ENCODE peak calls at places on chromosomes 11 and 22, in four cellular contexts. N, T, F and Q are unnamed samples.

GRCh38 chr11:106322111-106322510 is 244.6 kb downstream of the AASDHPPT start:
- DNase-seq in T (no peak), N (no peak), F (no peak), Q (no peak)

GRCh38 chr11:69852051-69852450 is 32.8 kb upstream of the FGF3 start:
- DNase-seq in N (no peak), T (no peak), F (no peak), Q (no peak)

GRCh38 chr11:92306966-92307504 is 82.4 kb downstream of the FAT3 start:
- DNase-seq in N (no peak), T (no peak), F (no peak), Q (no peak)

GRCh38 chr11:105401269-105401809 is 208.5 kb upstream of the GRIA4 start:
- DNase-seq in N (no peak), F (no peak), T (no peak), Q (no peak)

GRCh38 chr11:102283088-102283487 is 34.2 kb upstream of the BIRC3 start:
- DNase-seq in T (no peak), N (no peak), F (no peak), Q (no peak)

GRCh38 chr22:32584650-32585049 is 110.0 kb downstream of the FBXO7 start:
- DNase-seq in F (no peak), T (no peak), N (no peak), Q (no peak)

GRCh38 chr11:134086376-134086775 is 17.5 kb downstream of the JAM3 start:
- DNase-seq in N (no peak), F (no peak), T (no peak), Q (no peak)

GRCh38 chr11:77067776-77068460 is 1.1 kb downstream of the CAPN5 start:
- DNase-seq in F (no peak), N (peak; percentile 33), T (no peak), Q (no peak)

GRCh38 chr22:37176464-37177061 is 11.5 kb downstream of the C1QTNF6 start:
- DNase-seq in N (peak; percentile 88), F (peak; percentile 71), T (no peak), Q (no peak)

GRCh38 chr22:45504703-45505341 is 2.1 kb downstream of the FBLN1 start:
- DNase-seq in N (peak; percentile 65), T (no peak), F (no peak), Q (no peak)

GRCh38 chr11:47225552-47226137 is 10.9 kb downstream of the DDB2 start:
- DNase-seq in T (no peak), F (no peak), N (no peak), Q (no peak)

GRCh38 chr11:44338721-44339529 is 29.0 kb upstream of the ALX4 start:
- DNase-seq in T (no peak), F (no peak), N (no peak), Q (no peak)

GRCh38 chr11:65184146-65184545 is 2.4 kb downstream of the CAPN1 start:
- DNase-seq in N (no peak), F (no peak), T (no peak), Q (no peak)

GRCh38 chr11:46345881-46346484 is 1.3 kb upstream of the DGKZ start:
- DNase-seq in F (no peak), N (no peak), T (no peak), Q (no peak)

GRCh38 chr11:45079943-45080719 is 66.3 kb upstream of the PRDM11 start:
- DNase-seq in N (peak; percentile 70), T (peak; percentile 51), F (no peak), Q (no peak)

GRCh38 chr11:117597083-117597482 is 199.9 kb downstream of the DSCAML1 start:
- DNase-seq in T (no peak), F (no peak), N (no peak), Q (no peak)

GRCh38 chr11:129066229-129066628 is 123.6 kb upstream of the TP53AIP1 start:
- DNase-seq in F (no peak), T (no peak), N (no peak), Q (no peak)

GRCh38 chr22:42180349-42180842 is 49.8 kb upstream of the CYP2D6 start:
- DNase-seq in T (peak; percentile 59), N (peak; percentile 68), F (no peak), Q (no peak)

GRCh38 chr22:46674367-46674781 is 54.2 kb downstream of the GRAMD4 start:
- DNase-seq in N (peak; percentile 74), F (no peak), T (peak; percentile 81), Q (no peak)

GRCh38 chr11:2726964-2727363 is 27.2 kb upstream of the KCNQ1OT1 start:
- DNase-seq in T (no peak), F (no peak), N (no peak), Q (no peak)
- H3K4me3 ChIP-seq in T (no peak overlapping the region), F (no peak overlapping the region), N (no peak overlapping the region), Q (no peak overlapping the region)

GRCh38 chr22:26106412-26106811 is 62.9 kb upstream of the SEZ6L start:
- DNase-seq in N (no peak), T (no peak), F (no peak), Q (no peak)

DNA sequence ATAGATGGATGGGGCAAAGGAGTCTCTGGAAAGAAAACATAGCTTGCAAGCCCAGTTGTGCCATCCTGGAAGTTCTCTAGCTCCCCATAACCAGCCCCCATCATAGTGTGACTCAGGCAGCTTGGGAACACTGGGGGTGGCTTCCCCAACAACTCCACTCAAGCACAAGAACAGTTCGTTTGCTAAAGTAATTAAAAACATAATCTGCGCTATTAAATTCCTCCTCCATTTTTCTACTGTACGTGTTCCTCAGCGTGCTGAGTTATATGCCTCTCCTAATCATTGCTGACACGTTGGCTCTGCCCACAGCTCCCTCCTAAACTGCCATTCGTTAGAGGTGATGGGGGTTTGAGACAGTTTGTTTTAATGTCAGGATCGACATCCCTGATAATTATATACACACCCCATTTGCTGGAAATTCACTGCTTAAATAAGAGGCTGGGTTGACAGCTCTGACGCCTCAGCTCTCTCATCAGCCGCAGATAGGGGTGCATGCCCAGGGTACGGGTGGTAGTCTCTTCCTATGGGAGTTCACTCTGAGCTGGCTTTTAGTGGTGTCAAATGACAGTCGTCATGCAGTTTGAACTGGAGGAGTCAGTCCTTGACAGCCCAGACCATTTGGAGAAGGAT is 59.5 kb upstream of the SEZ6L start:
- DNase-seq in F (no peak), N (no peak), T (no peak), Q (no peak)
- H3K4me3 ChIP-seq in F (no peak overlapping the region), N (no peak overlapping the region), T (no peak overlapping the region), Q (no peak overlapping the region)

GRCh38 chr22:50169774-50170341 is 673 bp upstream of the PANX2 start:
- DNase-seq in N (peak; percentile 52), F (no peak), T (no peak), Q (no peak)
- H3K4me3 ChIP-seq in N (peak overlapping the region; percentile 59), F (peak overlapping the region; percentile 29), T (no peak overlapping the region), Q (peak overlapping the region; percentile 27)

GRCh38 chr22:29312218-29313125 is 3.0 kb downstream of the RASL10A start:
- DNase-seq in T (no peak), N (peak; percentile 54), F (no peak), Q (no peak)

GRCh38 chr22:29313126-29314071 is 2.1 kb downstream of the RASL10A start:
- DNase-seq in N (peak; percentile 46), T (no peak), F (no peak), Q (no peak)

GRCh38 chr22:29310863-29311339 is 4.5 kb downstream of the GAS2L1 start:
- DNase-seq in F (peak; percentile 89), N (peak; percentile 98), T (no peak), Q (peak; percentile 83)

GRCh38 chr22:29310065-29310862 is 3.8 kb downstream of the GAS2L1 start:
- DNase-seq in N (peak; percentile 35), F (no peak), T (no peak), Q (no peak)

GRCh38 chr22:29311468-29312217 is 3.9 kb downstream of the RASL10A start:
- DNase-seq in F (no peak), T (no peak), N (peak; percentile 64), Q (no peak)
- H3K4me3 ChIP-seq in F (no peak overlapping the region), T (no peak overlapping the region), N (no peak overlapping the region), Q (no peak overlapping the region)